ENCODE peak calls at places on chromosome 6, in ten cellular contexts. W is AG09309; F is AG10803; V is midbrain; D is ascending aorta; H is stimulated activated CD8-positive, alpha-beta memory T cell treated with anti-CD3 and anti-CD28 coated beads, Interleukin-7, amount 100 ng/mL, for 4 hours; Y is hepatic stellate cell; B is caudate nucleus; M is left lung; J is T1000. T is an unnamed sample.

GRCh38 chr6:106206905-106207304 is 118.7 kb downstream of the ATG5 start:
- DNase-seq in W (no peak), F (no peak), V (no peak), D (no peak), H (no peak), Y (no peak), B (no peak), M (no peak), J (no peak), T (no peak)

GRCh38 chr6:168381726-168382458 is 59.1 kb upstream of the SMOC2 start:
- DNase-seq in W (no peak), F (no peak), V (no peak), D (no peak), H (no peak), Y (no peak), B (no peak), M (peak; percentile 53), J (no peak), T (no peak)

GRCh38 chr6:66376021-66376420 is 669.0 kb upstream of the EYS start:
- DNase-seq in W (no peak), F (peak; percentile 3), V (no peak), D (no peak), H (no peak), Y (no peak), B (no peak), M (no peak), J (no peak), T (no peak)

GRCh38 chr6:46491201-46491788 is at the start of gene RCAN2:
- DNase-seq in W (no peak), F (peak; percentile 40), V (peak; percentile 48), D (peak; percentile 91), H (peak; percentile 14), Y (peak; percentile 83), B (peak; percentile 67), M (peak; percentile 87), J (peak; percentile 28), T (peak; percentile 28)

GRCh38 chr6:16292942-16293341 is 54.6 kb downstream of the GMPR start:
- DNase-seq in W (no peak), F (no peak), V (no peak), D (peak; percentile 18), H (no peak), Y (no peak), B (no peak), M (no peak), J (no peak), T (no peak)

GRCh38 chr6:168711666-168712300 is 270.8 kb downstream of the SMOC2 start:
- DNase-seq in W (no peak), F (no peak), V (no peak), D (no peak), H (no peak), Y (no peak), B (no peak), M (no peak), J (no peak), T (no peak)

GRCh38 chr6:140816696-140817095 is 1316.0 kb upstream of the GJE1 start:
- DNase-seq in W (no peak), F (peak; percentile 28), V (no peak), D (no peak), H (no peak), Y (no peak), B (no peak), M (no peak), J (no peak), T (no peak)

GRCh38 chr6:36488221-36488620 is 45.4 kb downstream of the KCTD20 start:
- DNase-seq in W (no peak), F (no peak), V (no peak), D (no peak), H (no peak), Y (no peak), B (no peak), M (no peak), J (no peak), T (no peak)

GRCh38 chr6:90350689-90351554 is 54.3 kb upstream of the BACH2 start:
- DNase-seq in W (no peak), F (no peak), V (no peak), D (no peak), H (peak; percentile 30), Y (no peak), B (no peak), M (no peak), J (no peak), T (no peak)

GRCh38 chr6:169342655-169343054 is 89.0 kb upstream of the THBS2 start:
- DNase-seq in W (no peak), F (no peak), V (no peak), D (no peak), H (no peak), Y (no peak), B (no peak), M (no peak), J (no peak), T (no peak)

GRCh38 chr6:39365281-39366074 is 43.0 kb upstream of the KCNK16 start:
- DNase-seq in W (no peak), F (peak; percentile 56), V (no peak), D (no peak), H (no peak), Y (peak; percentile 58), B (no peak), M (no peak), J (peak; percentile 25), T (no peak)

GRCh38 chr6:89952696-89953095 is 58.4 kb downstream of the GJA10 start:
- DNase-seq in W (peak; percentile 83), F (peak; percentile 62), V (no peak), D (no peak), H (peak; percentile 39), Y (no peak), B (no peak), M (no peak), J (no peak), T (peak; percentile 46)

GRCh38 chr6:56624728-56625069 is 18.0 kb downstream of the DST start:
- DNase-seq in W (no peak), F (no peak), V (no peak), D (no peak), H (no peak), Y (no peak), B (no peak), M (no peak), J (no peak), T (no peak)

GRCh38 chr6:3052481-3053230 is 15.6 kb upstream of the RIPK1 start:
- DNase-seq in W (no peak), F (no peak), V (no peak), D (no peak), H (no peak), Y (no peak), B (no peak), M (no peak), J (no peak), T (no peak)

GRCh38 chr6:166611631-166612030 is 15.4 kb downstream of the RPS6KA2 start:
- DNase-seq in W (no peak), F (no peak), V (no peak), D (peak; percentile 25), H (no peak), Y (no peak), B (no peak), M (no peak), J (no peak), T (no peak)

GRCh38 chr6:31037692-31038091 is 27.4 kb downstream of the MUC22 start:
- DNase-seq in W (peak; percentile 35), F (peak; percentile 78), V (no peak), D (no peak), H (no peak), Y (peak; percentile 65), B (no peak), M (no peak), J (no peak), T (no peak)

GRCh38 chr6:138931660-138932059 is 56.4 kb downstream of the REPS1 start:
- DNase-seq in W (no peak), F (no peak), V (no peak), D (no peak), H (no peak), Y (no peak), B (no peak), M (no peak), J (no peak), T (no peak)

GRCh38 chr6:73043446-73043845 is 181.8 kb downstream of the KHDC1L start:
- DNase-seq in W (no peak), F (no peak), V (no peak), D (no peak), H (no peak), Y (no peak), B (no peak), M (no peak), J (no peak), T (no peak)

GRCh38 chr6:156697224-156697623 is 80.0 kb upstream of the ARID1B start:
- DNase-seq in W (no peak), F (no peak), V (no peak), D (no peak), H (no peak), Y (no peak), B (no peak), M (no peak), J (no peak), T (no peak)

GRCh38 chr6:13001951-13002350 is 285.4 kb downstream of the PHACTR1 start:
- DNase-seq in W (no peak), F (no peak), V (no peak), D (no peak), H (no peak), Y (no peak), B (no peak), M (no peak), J (no peak), T (no peak)

GRCh38 chr6:162726997-162727346 is 594 bp downstream of the PRKN start:
- DNase-seq in W (no peak), F (no peak), V (no peak), D (no peak), H (no peak), Y (peak; percentile 11), B (no peak), M (no peak), J (no peak), T (peak; percentile 21)

GRCh38 chr6:3351105-3351676 is 92.4 kb downstream of the PSMG4 start:
- DNase-seq in W (no peak), F (no peak), V (peak; percentile 59), D (no peak), H (no peak), Y (no peak), B (no peak), M (no peak), J (no peak), T (peak; percentile 99)

T was measured in HAP-1.